ENCODE peak calls at places on chromosomes 12 and 14, in four cellular contexts. W, S, K and A are unnamed samples.

GRCh38 chr12:111692575-111693210 is 6.8 kb downstream of the ACAD10 start:
- DNase-seq in W (no peak), S (no peak), K (no peak), A (no peak)

GRCh38 chr12:6295187-6295811 is 15.2 kb upstream of the PLEKHG6 start:
- DNase-seq in W (no peak), S (no peak), K (no peak), A (no peak)

GRCh38 chr14:45359766-45360165 is 106.8 kb upstream of the MIS18BP1 start:
- DNase-seq in W (no peak), S (no peak), K (no peak), A (no peak)

GRCh38 chr12:60235261-60235660 is 639.4 kb downstream of the SLC16A7 start:
- DNase-seq in W (no peak), S (no peak), K (no peak), A (no peak)

GRCh38 chr12:84636801-84637285 is 275.8 kb downstream of the SLC6A15 start:
- DNase-seq in W (no peak), S (no peak), K (no peak), A (no peak)

GRCh38 chr14:75985618-75986438 is at the start of gene IFT43:
- DNase-seq in W (peak), S (peak), K (peak), A (peak)

GRCh38 chr12:14714437-14714836 is 18.0 kb upstream of the GUCY2C start:
- DNase-seq in W (no peak), S (no peak), K (no peak), A (no peak)

GRCh38 chr12:117985182-117985581 is 16.4 kb upstream of the KSR2 start:
- DNase-seq in W (no peak), S (no peak), K (no peak), A (no peak)

GRCh38 chr12:118330421-118331018 is 42.2 kb downstream of the TAOK3 start:
- DNase-seq in W (peak), S (no peak), K (no peak), A (no peak)

GRCh38 chr14:94514351-94514750 is 5.1 kb upstream of the SERPINA12 start:
- DNase-seq in W (no peak), S (no peak), K (no peak), A (no peak)

GRCh38 chr12:9651265-9651729 is 18.2 kb upstream of the CLEC2D start:
- DNase-seq in W (peak), S (peak), K (no peak), A (no peak)

GRCh38 chr14:21309238-21309636 is 29.4 kb downstream of the RPGRIP1 start:
- DNase-seq in W (no peak), S (no peak), K (no peak), A (no peak)

GRCh38 chr14:22099942-22100763 is 426.5 kb upstream of the OR4E1 start:
- DNase-seq in W (peak), S (peak), K (peak), A (peak)

GRCh38 chr12:42742691-42743090 is 153.1 kb upstream of the PRICKLE1 start:
- DNase-seq in W (no peak), S (no peak), K (peak), A (no peak)

GRCh38 chr14:89902876-89903275 is 51.7 kb downstream of the EFCAB11 start:
- DNase-seq in W (no peak), S (no peak), K (no peak), A (peak)

GRCh38 chr14:100779691-100780080 is 46.2 kb upstream of the MEG3 start:
- DNase-seq in W (no peak), S (no peak), K (no peak), A (no peak)

GRCh38 chr12:57476993-57477709 is 2.5 kb downstream of the ARHGAP9 start:
- DNase-seq in W (no peak), S (no peak), K (no peak), A (no peak)

GRCh38 chr14:92501891-92502351 is 11.7 kb upstream of the RIN3 start:
- DNase-seq in W (no peak), S (no peak), K (no peak), A (no peak)

GRCh38 chr14:101082436-101083384 is 179.2 kb upstream of the RTL1 start:
- DNase-seq in W (no peak), S (no peak), K (no peak), A (no peak)

GRCh38 chr12:21989819-21990412 is 48.7 kb upstream of the ABCC9 start:
- DNase-seq in W (no peak), S (no peak), K (no peak), A (no peak)

GRCh38 chr14:54251356-54251755 is 145.5 kb upstream of the CDKN3 start:
- DNase-seq in W (no peak), S (no peak), K (no peak), A (no peak)